ENCODE peak calls at places on chromosomes 4 and X, in six cellular contexts. Z, X, Q, F, P and D are unnamed samples. For H3K36me3, the result is how much of the 10 kb centered on the place peaks cover.

GRCh38 chr4:142614621-142615323 is 231.3 kb downstream of the INPP4B start:
- DNase-seq in Z (peak), X (no peak), Q (peak), F (no peak), P (no peak), D (no peak)

GRCh38 chr4:137510866-137511265 is 21.4 kb downstream of the PCDH18 start:
- DNase-seq in Z (peak), X (no peak), Q (peak), F (no peak), P (no peak), D (no peak)

GRCh38 chr4:78684196-78685079 is 91.7 kb upstream of the BMP2K start:
- DNase-seq in Z (peak), X (no peak), Q (no peak), F (no peak), P (no peak), D (no peak)

GRCh38 chrX:130788786-130789581 is 114.0 kb downstream of the ENOX2 start:
- DNase-seq in Z (peak), X (no peak), Q (no peak), F (no peak), P (no peak), D (no peak)

GRCh38 chr4:172996571-172997216 is 171.9 kb upstream of the GALNT7 start:
- DNase-seq in Z (peak), X (no peak), Q (peak), F (no peak), P (no peak), D (no peak)

GRCh38 chrX:826026-826425 is 195.4 kb downstream of the SHOX start:
- DNase-seq in Z (no peak), X (no peak), Q (no peak), F (no peak), P (no peak), D (no peak)

GRCh38 chrX:48938721-48939416 is 18.5 kb downstream of the OTUD5 start:
- DNase-seq in Z (no peak), X (no peak), Q (no peak), F (peak), P (peak), D (peak)

GRCh38 chr4:124640037-124640730 is 72.3 kb downstream of the ANKRD50 start:
- DNase-seq in Z (peak), X (peak), Q (peak), F (no peak), P (no peak), D (no peak)

DNA sequence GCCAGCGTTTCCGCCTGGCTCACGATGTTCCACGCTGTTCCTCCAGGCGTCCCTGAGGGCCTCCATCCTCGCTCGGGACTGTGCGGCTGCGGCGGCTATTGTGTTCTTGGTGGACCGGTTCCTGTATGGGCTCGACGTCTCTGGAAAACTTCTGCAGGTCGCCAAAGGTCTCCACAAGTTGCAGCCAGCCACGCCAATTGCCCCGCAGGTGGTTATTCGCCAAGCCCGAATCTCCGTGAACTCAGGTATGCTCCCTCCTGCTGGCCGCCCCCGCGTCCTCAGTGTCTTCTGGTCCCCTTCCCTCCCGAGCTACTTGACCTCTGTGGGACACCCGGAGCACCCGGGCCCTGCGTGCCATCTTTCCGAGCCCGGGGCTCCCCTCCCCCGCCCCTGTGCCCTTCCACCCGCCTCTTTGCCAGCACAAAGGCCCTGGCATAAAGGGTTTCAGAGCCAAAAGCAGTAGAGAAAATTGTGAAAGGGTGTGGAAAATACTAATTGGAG is 104.1 kb downstream of the NEUROG2 start:
- DNase-seq in Z (no peak), X (no peak), Q (no peak), F (no peak), P (no peak), D (no peak)
- H3K4me3 ChIP-seq in Z (no peak), X (no peak), Q (no peak), F (no peak), P (no peak), D (no peak)

GRCh38 chrX:154914052-154914451 is 27.9 kb downstream of the F8A1 start:
- DNase-seq in Z (no peak), X (no peak), Q (no peak), F (no peak), P (no peak), D (no peak)

GRCh38 chrX:154908821-154909220 is 22.7 kb downstream of the F8A1 start:
- DNase-seq in Z (no peak), X (no peak), Q (no peak), F (no peak), P (no peak), D (no peak)
- H3K36me3 ChIP-seq in Z (under half), X (under half), Q (under half), F (under half), P (under half), D (under half)

GRCh38 chrX:33726281-33727160 is 405.6 kb downstream of the FAM47A start:
- DNase-seq in Z (no peak), X (no peak), Q (no peak), F (no peak), P (no peak), D (no peak)
- H3K4me3 ChIP-seq in Z (no peak), X (no peak), Q (no peak), F (no peak), P (no peak), D (no peak)

DNA sequence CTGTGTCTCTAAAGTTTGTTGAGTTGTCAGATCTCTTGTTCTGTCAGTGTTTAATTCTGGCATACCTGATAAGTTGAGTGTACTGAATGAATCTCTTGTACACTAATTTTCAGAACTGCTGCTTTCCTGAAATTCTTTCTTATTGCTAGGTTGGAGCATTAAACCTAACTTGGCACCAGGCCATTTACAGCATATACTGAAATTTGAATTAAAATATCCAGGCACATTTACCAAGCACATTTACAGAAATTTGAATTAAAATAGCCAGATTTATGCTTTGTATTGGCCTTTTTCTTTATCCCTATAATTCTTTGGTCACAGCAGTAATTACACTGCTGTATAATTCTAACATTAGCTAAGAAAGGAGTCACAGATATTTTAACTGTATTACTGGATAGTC is 8.9 kb downstream of the TMEM33 start:
- DNase-seq in Z (no peak), X (no peak), Q (no peak), F (no peak), P (no peak), D (no peak)
- H3K36me3 ChIP-seq in Z (under half), X (under half), Q (under half), F (under half), P (half or more), D (under half)

GRCh38 chr4:46830971-46831454 is 78.0 kb downstream of the COX7B2 start:
- DNase-seq in Z (no peak), X (no peak), Q (no peak), F (no peak), P (peak), D (no peak)
- H3K4me3 ChIP-seq in Z (no peak), X (no peak), Q (no peak), F (no peak), P (no peak), D (no peak)

GRCh38 chrX:14851526-14851925 is 21.3 kb downstream of the FANCB start:
- DNase-seq in Z (no peak), X (no peak), Q (no peak), F (no peak), P (no peak), D (no peak)
- H3K36me3 ChIP-seq in Z (under half), X (under half), Q (under half), F (under half), P (under half), D (under half)

GRCh38 chrX:10175317-10175871 is 18.6 kb downstream of the CLCN4 start:
- DNase-seq in Z (peak), X (no peak), Q (no peak), F (no peak), P (no peak), D (no peak)

GRCh38 chrX:10174051-10174450 is 17.3 kb downstream of the CLCN4 start:
- DNase-seq in Z (no peak), X (no peak), Q (no peak), F (no peak), P (no peak), D (no peak)

GRCh38 chrX:10172867-10173266 is 16.1 kb downstream of the CLCN4 start:
- DNase-seq in Z (peak), X (no peak), Q (no peak), F (no peak), P (no peak), D (no peak)

GRCh38 chrX:10174810-10175209 is 18.0 kb downstream of the CLCN4 start:
- DNase-seq in Z (peak), X (no peak), Q (no peak), F (no peak), P (no peak), D (no peak)

GRCh38 chrX:10173331-10173900 is 16.6 kb downstream of the CLCN4 start:
- DNase-seq in Z (peak), X (no peak), Q (peak), F (no peak), P (no peak), D (no peak)
- H3K4me3 ChIP-seq in Z (no peak), X (no peak), Q (no peak), F (no peak), P (no peak), D (no peak)